ENCODE peak calls at places on chromosomes 13 and 19, in seven cellular contexts. I, F, S, W, P, L and E are unnamed samples.

GRCh38 chr13:107554355-107554905 is 660.9 kb downstream of the LIG4 start:
- DNase-seq in I (peak), F (no peak), P (no peak), S (no peak), L (no peak), W (no peak), E (no peak)

GRCh38 chr13:112795277-112795676 is 105.4 kb downstream of the ATP11A start:
- DNase-seq in L (no peak), P (no peak), S (no peak), W (no peak), F (no peak), I (no peak), E (no peak)

GRCh38 chr19:13881692-13882418 is 4.9 kb downstream of the NANOS3 start:
- DNase-seq in L (no peak), S (peak), W (peak), F (no peak), I (peak), P (peak), E (no peak)

GRCh38 chr19:52946322-52947310 is 16.1 kb downstream of the ZNF816 start:
- DNase-seq in S (no peak), F (peak), L (peak), W (peak), P (peak), I (peak), E (no peak)

GRCh38 chr19:5001547-5002131 is 32.7 kb downstream of the KDM4B start:
- DNase-seq in F (peak), S (peak), I (peak), P (peak), L (no peak), W (peak), E (no peak)

GRCh38 chr13:28822801-28823200 is 2.7 kb downstream of the MTUS2 start:
- DNase-seq in S (no peak), P (no peak), W (no peak), L (no peak), I (no peak), F (no peak), E (no peak)

GRCh38 chr13:25190256-25190655 is 18.2 kb upstream of the AMER2 start:
- DNase-seq in P (no peak), F (no peak), W (no peak), S (no peak), I (no peak), L (no peak), E (no peak)

GRCh38 chr13:74250738-74251190 is 116.6 kb upstream of the KLF12 start:
- DNase-seq in P (peak), S (peak), F (no peak), I (peak), W (no peak), L (no peak), E (no peak)

GRCh38 chr19:19911150-19911549 is 10.4 kb downstream of the ZNF93 start:
- DNase-seq in I (peak), F (no peak), W (peak), S (peak), L (no peak), P (no peak), E (no peak)

GRCh38 chr13:76816394-76816793 is 69.8 kb downstream of the KCTD12 start:
- DNase-seq in W (no peak), F (no peak), P (no peak), I (no peak), S (no peak), L (no peak), E (no peak)

GRCh38 chr19:43774103-43774939 is 6.5 kb downstream of the KCNN4 start:
- DNase-seq in S (peak), I (peak), F (peak), W (peak), P (no peak), L (no peak), E (peak)

GRCh38 chr19:9566729-9567128 is 17.6 kb downstream of the ZNF121 start:
- DNase-seq in S (no peak), F (no peak), L (no peak), W (no peak), P (peak), I (no peak), E (no peak)

GRCh38 chr13:73338389-73338788 is 279.6 kb downstream of the KLF5 start:
- DNase-seq in L (no peak), I (no peak), W (no peak), F (no peak), P (peak), S (peak), E (no peak)

GRCh38 chr19:47726467-47726866 is 13.2 kb downstream of the EHD2 start:
- DNase-seq in S (peak), I (peak), F (no peak), P (no peak), W (no peak), L (no peak), E (no peak)

GRCh38 chr13:110925023-110925608 is 10.2 kb upstream of the ANKRD10 start:
- DNase-seq in S (no peak), I (no peak), L (no peak), P (peak), W (peak), F (peak), E (no peak)

GRCh38 chr13:31328549-31329229 is 128.9 kb downstream of the B3GLCT start:
- DNase-seq in W (peak), L (no peak), S (no peak), F (no peak), I (peak), P (no peak), E (no peak)

GRCh38 chr13:41457589-41458186 is 338 bp downstream of the RGCC start:
- DNase-seq in F (no peak), P (peak), S (no peak), I (no peak), W (peak), L (no peak), E (no peak)

GRCh38 chr19:47002106-47002766 is 17.4 kb upstream of the NPAS1 start:
- DNase-seq in P (peak), I (no peak), S (no peak), F (no peak), W (no peak), L (no peak), E (no peak)

GRCh38 chr19:56139847-56140582 is 1.1 kb upstream of the ZNF444 start:
- DNase-seq in I (no peak), S (peak), P (peak), L (no peak), W (no peak), F (no peak), E (no peak)

GRCh38 chr13:20000062-20000552 is 41.6 kb downstream of the ZMYM2 start:
- DNase-seq in W (no peak), P (no peak), L (no peak), I (no peak), F (no peak), S (no peak), E (no peak)

GRCh38 chr19:17772172-17772571 is 20.9 kb downstream of the FCHO1 start:
- DNase-seq in W (peak), F (no peak), L (no peak), P (no peak), S (peak), I (peak), E (no peak)

GRCh38 chr13:101258071-101258470 is 158.2 kb downstream of the NALCN start:
- DNase-seq in L (no peak), P (peak), F (peak), W (peak), S (peak), I (peak), E (peak)

GRCh38 chr19:41785653-41786052 is 10.7 kb upstream of the CEACAM3 start:
- DNase-seq in L (peak), W (peak), F (peak), S (peak), I (peak), P (peak), E (peak)

GRCh38 chr19:39417463-39418181 is 5.2 kb downstream of the PLEKHG2 start:
- DNase-seq in W (no peak), S (no peak), I (no peak), F (no peak), P (no peak), L (no peak), E (no peak)

GRCh38 chr13:106503730-106504129 is 31.7 kb downstream of the EFNB2 start:
- DNase-seq in I (peak), P (no peak), W (no peak), S (no peak), L (no peak), F (no peak), E (no peak)

DNA sequence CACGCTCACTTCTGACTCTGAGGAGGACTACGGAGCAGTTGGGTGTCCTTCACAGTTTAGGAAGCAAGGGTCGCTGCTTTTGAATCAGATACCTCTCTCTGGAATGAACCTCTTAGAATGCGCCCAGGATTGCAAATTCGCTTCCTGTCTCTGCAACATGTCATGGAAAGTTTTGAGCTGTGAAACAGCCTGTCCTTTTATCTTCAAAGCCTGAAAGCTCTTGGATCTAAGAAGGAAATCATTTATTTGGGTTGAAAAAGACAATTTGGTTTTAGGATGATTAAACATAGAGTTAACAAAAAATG is 134.1 kb downstream of the KATNAL1 start:
- DNase-seq in F (no peak), P (no peak), S (peak), L (no peak), W (peak), I (no peak), E (no peak)
- H3K23ac ChIP-seq in F (no peak), P (no peak), S (no peak), L (no peak), W (no peak), I (no peak), E (no peak)

DNA sequence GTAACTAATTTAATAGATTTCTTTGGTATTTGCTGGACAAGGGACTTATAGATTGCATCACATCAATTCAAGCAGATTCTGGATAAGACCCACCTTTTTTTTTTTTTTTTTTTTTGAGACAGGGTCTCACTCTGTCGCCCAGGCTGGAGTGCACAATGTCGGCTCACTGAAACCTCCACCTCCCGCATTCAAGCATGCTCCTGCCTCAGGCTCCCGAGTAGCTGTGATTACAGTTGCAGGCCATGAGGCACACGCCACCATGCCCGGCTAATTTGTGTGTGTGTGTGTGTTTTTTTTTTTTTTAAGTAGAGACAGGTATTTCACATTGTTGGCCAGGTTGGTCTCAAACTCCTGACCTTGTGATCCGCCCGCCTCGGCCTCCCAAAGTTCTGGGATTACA is 4.2 kb upstream of the PRODH2 start:
- DNase-seq in S (no peak), I (no peak), P (peak), L (no peak), F (no peak), W (no peak), E (no peak)
- H4K8ac ChIP-seq in S (no peak), I (no peak), P (no peak), L (no peak), F (no peak), W (no peak), E (no peak)

DNA sequence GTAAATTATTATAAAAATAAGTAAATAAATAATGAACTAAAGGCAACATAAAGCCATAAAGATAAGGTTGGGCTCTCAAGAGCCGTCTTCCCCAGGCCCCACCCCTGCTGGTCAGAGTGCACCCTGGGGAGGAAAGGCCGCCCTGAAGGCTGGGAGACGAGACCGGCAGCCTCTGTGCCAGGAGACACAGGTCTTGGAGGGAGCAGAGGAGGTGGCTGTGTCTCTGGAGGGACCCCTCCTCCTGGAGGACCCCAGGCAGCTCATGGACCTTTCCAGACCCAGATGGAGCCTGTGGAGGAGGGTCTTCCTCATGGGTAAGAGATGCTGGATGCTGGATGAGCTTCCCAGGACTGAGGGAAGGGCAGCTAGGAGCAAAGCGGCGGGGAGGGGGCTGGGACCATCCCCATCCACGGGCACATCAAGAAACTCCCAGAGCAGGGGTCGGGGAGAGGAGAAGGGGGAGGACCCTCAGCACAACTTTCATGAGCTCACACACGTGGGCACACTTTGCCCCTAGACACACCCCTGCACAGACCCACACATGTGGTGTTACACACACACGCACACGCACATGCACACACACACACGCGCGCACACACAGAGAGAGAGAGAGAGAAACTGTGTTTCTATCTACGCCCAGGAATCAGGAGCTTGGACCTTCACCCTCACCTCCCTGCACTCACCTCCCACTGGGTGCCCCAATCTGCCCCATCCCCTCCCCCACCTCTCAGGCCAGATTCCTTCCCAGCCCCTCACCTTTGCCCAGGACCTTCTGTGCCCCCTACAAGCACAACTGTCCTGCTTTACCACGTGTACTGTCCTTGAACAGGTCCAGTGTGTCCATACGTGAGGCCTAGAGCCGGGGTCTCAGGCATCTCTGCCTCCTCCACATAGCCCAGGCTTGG is at the start of gene CEACAM18:
- DNase-seq in W (no peak), S (no peak), L (no peak), P (no peak), F (no peak), I (no peak), E (no peak)
- H3K27ac ChIP-seq in W (no peak), S (no peak), L (no peak), P (no peak), F (no peak), I (no peak), E (no peak)

GRCh38 chr19:33175156-33175782 is 18.9 kb upstream of the LRP3 start:
- DNase-seq in I (no peak), L (no peak), S (no peak), W (no peak), P (no peak), F (no peak), E (no peak)

GRCh38 chr19:33175886-33176669 is 18.1 kb upstream of the LRP3 start:
- DNase-seq in P (peak), L (no peak), W (peak), I (peak), S (peak), F (no peak), E (no peak)

GRCh38 chr19:33177417-33177976 is 16.6 kb upstream of the LRP3 start:
- DNase-seq in F (no peak), I (no peak), P (peak), W (peak), S (peak), L (no peak), E (no peak)

GRCh38 chr19:33174186-33174585 is 19.9 kb upstream of the LRP3 start:
- DNase-seq in S (no peak), L (no peak), W (no peak), P (no peak), F (no peak), I (no peak), E (no peak)

DNA sequence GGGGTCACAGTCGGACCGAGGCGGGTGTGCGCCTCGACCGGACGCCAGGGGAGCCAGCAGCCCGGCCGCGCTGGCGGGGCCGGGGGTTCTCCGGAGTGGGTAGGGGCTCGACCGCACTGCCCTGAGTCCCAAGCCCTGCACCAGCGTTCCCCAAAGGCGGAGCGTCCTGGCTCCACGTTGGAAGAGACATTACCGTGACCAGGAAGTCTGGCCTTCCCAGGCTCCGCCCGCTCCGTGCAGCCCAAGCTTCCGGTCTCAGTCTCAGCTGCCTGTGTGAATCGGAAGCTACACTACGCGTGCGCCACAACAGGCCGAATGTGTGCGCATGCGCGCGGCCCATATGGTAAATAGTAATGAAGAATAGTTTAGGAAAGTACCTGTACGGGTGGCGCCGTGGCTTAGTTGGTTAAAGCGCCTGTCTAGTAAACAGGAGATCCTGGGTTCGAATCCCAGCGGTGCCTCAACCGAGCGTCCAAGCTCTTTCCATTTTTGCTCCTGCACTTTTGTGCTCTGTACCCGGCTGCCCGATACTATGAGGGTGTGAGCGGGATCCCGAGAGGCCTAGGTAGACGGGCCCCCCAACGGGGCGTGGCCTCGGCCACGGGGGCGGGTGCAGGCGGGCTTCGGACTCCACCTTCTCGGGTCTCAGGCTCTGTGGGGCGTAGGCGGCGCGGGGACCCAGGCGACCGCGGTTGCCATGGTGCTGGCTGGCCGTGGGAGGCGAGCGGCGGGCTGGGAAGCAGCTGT is 17.3 kb upstream of the LRP3 start:
- DNase-seq in L (peak), P (peak), S (peak), F (peak), I (peak), W (peak), E (peak)
- H3K23ac ChIP-seq in L (no peak), P (no peak), S (no peak), F (no peak), I (no peak), W (no peak), E (peak)

DNA sequence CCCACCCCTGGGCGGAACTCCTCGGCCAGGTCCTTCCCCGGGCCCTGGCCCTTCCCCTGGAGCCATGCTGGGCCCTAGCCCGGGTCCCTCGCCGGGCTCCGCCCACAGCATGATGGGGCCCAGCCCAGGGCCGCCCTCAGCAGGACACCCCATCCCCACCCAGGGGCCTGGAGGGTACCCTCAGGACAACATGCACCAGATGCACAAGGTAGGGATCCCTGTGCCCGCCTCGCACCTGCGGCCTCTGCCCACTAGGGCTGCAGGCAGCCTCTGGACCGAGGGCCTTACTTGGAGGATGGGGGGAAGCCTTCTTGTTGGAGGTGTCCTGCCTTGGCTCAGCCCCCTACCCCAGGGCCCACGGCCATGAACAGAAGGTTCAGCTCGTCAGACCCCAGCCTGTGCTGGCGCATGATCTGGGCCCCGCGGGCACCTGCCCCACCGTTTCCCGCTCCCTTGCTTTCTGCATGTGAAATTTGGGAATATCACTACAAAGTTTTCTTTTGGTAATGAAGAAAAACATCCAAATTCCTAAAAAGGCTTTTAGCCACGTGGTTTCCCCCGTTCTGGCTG is 23.4 kb downstream of the SMARCA4 start:
- DNase-seq in W (no peak), I (no peak), P (no peak), L (no peak), F (no peak), S (no peak), E (no peak)
- H4K8ac ChIP-seq in W (no peak), I (no peak), P (no peak), L (no peak), F (no peak), S (no peak), E (no peak)

GRCh38 chr13:98174321-98174720 is 2.7 kb downstream of the RNF113B start:
- DNase-seq in S (no peak), P (no peak), I (no peak), W (no peak), F (no peak), L (no peak), E (no peak)
- H3K27ac ChIP-seq in S (peak), P (peak), I (peak), W (peak), F (no peak), L (no peak), E (no peak)

GRCh38 chr19:366951-367350 is 22.4 kb upstream of the MIER2 start:
- DNase-seq in W (no peak), I (no peak), S (no peak), F (peak), P (no peak), L (no peak), E (no peak)
- H3K23ac ChIP-seq in W (no peak), I (no peak), S (no peak), F (no peak), P (no peak), L (no peak), E (no peak)

DNA sequence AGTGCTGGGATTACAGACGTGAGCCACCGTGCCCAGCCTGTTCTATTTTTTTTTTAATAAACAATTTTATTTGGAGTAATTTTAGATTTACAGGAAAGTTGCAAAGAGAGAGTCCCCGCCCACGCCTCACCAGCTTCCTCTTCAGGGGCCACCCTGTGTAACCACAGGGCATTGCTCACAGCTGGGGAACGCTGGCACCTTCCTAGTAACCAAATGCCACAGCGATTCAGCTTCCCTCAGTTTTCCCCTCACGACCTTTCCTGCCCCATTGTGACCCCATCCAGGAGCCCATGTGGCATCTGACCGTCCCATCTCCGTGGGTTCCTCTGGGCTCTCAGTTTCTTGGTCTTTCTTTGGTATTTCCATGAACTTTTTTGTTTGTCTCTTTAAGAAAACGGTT is 83.9 kb downstream of the GNG7 start:
- DNase-seq in L (no peak), I (peak), F (no peak), S (no peak), W (no peak), P (peak), E (no peak)
- H4K8ac ChIP-seq in L (no peak), I (no peak), F (no peak), S (no peak), W (no peak), P (no peak), E (no peak)